ENCODE peak calls at places on chromosomes 4 and X, in five cellular contexts. V is uterus; Y is ascending aorta; M is effector memory CD4-positive, alpha-beta T cell; X is tibial nerve. C is an unnamed sample.

GRCh38 chrX:136497556-136498048 is at the start of gene HTATSF1:
- DNase-seq in V (no peak), Y (no peak), M (no peak), X (no peak), C (no peak)

GRCh38 chr4:73221734-73222133 is 36.9 kb downstream of the ANKRD17 start:
- DNase-seq in V (no peak), Y (no peak), M (no peak), X (no peak), C (no peak)

GRCh38 chrX:16892504-16893362 is 22.6 kb upstream of the RBBP7 start:
- DNase-seq in V (peak), Y (peak), M (peak), X (peak), C (peak)

GRCh38 chrX:9788908-9789307 is 2.7 kb downstream of the SHROOM2 start:
- DNase-seq in V (no peak), Y (no peak), M (no peak), X (no peak), C (no peak)

GRCh38 chrX:37785569-37785968 is 5.7 kb downstream of the CYBB start:
- DNase-seq in V (no peak), Y (no peak), M (no peak), X (no peak), C (no peak)

GRCh38 chrX:109889289-109890006 is 113.5 kb upstream of the TMEM164 start:
- DNase-seq in V (no peak), Y (no peak), M (no peak), X (no peak), C (no peak)

GRCh38 chr4:20288846-20289512 is 37.3 kb downstream of the SLIT2 start:
- DNase-seq in V (no peak), Y (no peak), M (no peak), X (no peak), C (no peak)

GRCh38 chrX:39886282-39886681 is 211.5 kb downstream of the BCOR start:
- DNase-seq in V (no peak), Y (no peak), M (no peak), X (no peak), C (peak)

GRCh38 chr4:173317003-173317402 is 17.2 kb downstream of the HMGB2 start:
- DNase-seq in V (no peak), Y (no peak), M (no peak), X (no peak), C (no peak)

GRCh38 chrX:10741496-10742048 is 121.2 kb upstream of the MID1 start:
- DNase-seq in V (no peak), Y (no peak), M (no peak), X (no peak), C (no peak)

GRCh38 chrX:19824603-19825002 is 62.8 kb downstream of the SH3KBP1 start:
- DNase-seq in V (no peak), Y (no peak), M (no peak), X (no peak), C (no peak)

GRCh38 chr4:70734168-70734954 is 12.6 kb downstream of the RUFY3 start:
- DNase-seq in V (no peak), Y (no peak), M (no peak), X (no peak), C (no peak)

GRCh38 chr4:142265946-142266345 is 580.2 kb downstream of the INPP4B start:
- DNase-seq in V (no peak), Y (no peak), M (no peak), X (no peak), C (no peak)
- H3K27ac ChIP-seq in V (no peak), Y (peak), M (peak), X (no peak), C (no peak)

GRCh38 chr4:6618386-6619115 is 21.9 kb upstream of the MRFAP1 start:
- DNase-seq in V (no peak), Y (no peak), M (no peak), X (no peak), C (no peak)
- H3K27ac ChIP-seq in V (no peak), Y (no peak), M (no peak), X (no peak), C (no peak)

GRCh38 chrX:18733273-18733672 is 25.8 kb downstream of the PPEF1 start:
- DNase-seq in V (no peak), Y (no peak), M (no peak), X (no peak), C (no peak)
- H3K27ac ChIP-seq in V (no peak), Y (no peak), M (no peak), X (no peak), C (no peak)

GRCh38 chr4:177239878-177240277 is 69.8 kb upstream of the NEIL3 start:
- DNase-seq in V (no peak), Y (no peak), M (no peak), X (no peak), C (no peak)
- H3K27ac ChIP-seq in V (no peak), Y (no peak), M (no peak), X (no peak), C (no peak)

DNA sequence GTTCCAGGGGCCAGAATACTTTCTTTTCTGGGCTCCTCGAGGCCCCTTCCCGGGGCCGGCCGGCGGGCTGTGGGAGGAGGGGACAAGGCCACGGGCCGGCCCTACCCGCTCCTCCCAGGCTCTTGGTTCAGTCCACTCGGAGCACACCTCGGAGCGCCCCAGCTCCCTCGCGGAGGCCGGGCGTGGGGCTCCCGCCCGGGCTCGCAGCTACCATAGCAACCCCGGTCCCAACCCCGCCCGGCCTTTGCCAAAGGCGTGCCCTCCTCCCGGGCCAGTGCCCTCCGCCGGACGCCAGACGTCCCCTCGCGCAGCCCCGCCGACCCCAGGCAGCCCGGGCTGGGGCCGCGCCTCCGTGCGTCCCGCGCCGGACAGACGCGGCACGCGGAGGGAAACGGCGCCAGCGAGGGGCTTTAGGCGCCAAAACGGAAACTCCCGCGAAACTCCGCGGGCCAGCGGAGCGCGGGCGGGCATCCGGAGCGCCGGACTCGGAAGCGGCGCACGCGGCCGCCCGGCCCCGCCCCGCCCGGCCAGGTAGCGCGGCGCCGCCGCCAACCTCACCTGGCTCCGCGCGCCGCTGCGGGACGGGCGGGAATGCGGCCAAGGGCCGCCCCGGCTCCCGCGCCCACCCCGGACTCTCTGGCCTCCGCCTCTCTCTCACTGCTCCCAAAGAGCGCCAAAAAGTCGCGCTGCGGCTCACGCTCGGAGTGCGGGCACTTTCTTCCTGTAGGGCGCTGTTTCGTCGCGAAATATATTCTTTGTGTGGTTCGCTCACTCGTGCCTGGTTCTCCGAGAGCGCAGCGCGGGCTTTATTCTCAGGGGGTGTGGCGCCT is 633 bp upstream of the MBNL3 start:
- DNase-seq in V (peak), Y (peak), M (peak), X (peak), C (no peak)
- H3K27ac ChIP-seq in V (peak), Y (peak), M (peak), X (peak), C (peak)

GRCh38 chr4:113243312-113243711 is 193.9 kb downstream of the ANK2 start:
- DNase-seq in V (no peak), Y (no peak), M (no peak), X (no peak), C (no peak)
- H3K27ac ChIP-seq in V (no peak), Y (no peak), M (no peak), X (no peak), C (no peak)

GRCh38 chr4:153655928-153656327 is 28.2 kb upstream of the TLR2 start:
- DNase-seq in V (no peak), Y (peak), M (no peak), X (peak), C (no peak)

GRCh38 chr4:153649572-153649991 is 34.5 kb upstream of the TLR2 start:
- DNase-seq in V (no peak), Y (no peak), M (no peak), X (no peak), C (no peak)

GRCh38 chr4:153651961-153652784 is 31.9 kb upstream of the TLR2 start:
- DNase-seq in V (no peak), Y (no peak), M (no peak), X (no peak), C (no peak)

GRCh38 chr4:153651041-153651960 is 32.8 kb upstream of the TLR2 start:
- DNase-seq in V (no peak), Y (peak), M (peak), X (peak), C (peak)

DNA sequence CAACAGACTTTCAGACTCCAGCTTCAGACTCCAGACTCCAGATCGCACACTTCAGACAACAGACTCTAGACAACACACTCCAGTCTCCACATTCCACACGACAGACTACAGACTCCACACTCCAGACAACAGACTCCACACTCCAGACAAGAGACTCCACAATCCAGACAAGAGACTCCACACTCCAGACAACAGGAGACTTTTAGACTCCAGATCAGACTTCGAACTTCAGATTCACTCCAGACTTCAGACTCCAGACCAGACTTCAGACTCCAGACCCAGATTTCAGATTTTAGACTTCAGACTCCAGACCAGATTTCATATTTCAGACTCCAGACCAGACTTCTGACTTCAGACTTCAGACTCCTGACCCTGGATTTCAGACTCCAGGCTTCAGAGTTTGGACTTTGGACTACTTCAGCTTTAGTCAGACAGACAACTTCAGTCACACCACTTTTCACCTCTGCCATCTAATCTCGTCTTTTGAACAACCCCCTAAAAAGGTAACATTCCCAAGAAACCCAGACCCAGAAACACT is 29.0 kb upstream of the TLR2 start:
- DNase-seq in V (no peak), Y (no peak), M (no peak), X (no peak), C (no peak)
- H3K27ac ChIP-seq in V (no peak), Y (peak), M (no peak), X (peak), C (peak)

GRCh38 chr4:154958121-154958520 is 177.0 kb downstream of the RBM46 start:
- DNase-seq in V (no peak), Y (no peak), M (no peak), X (no peak), C (no peak)

GRCh38 chr4:154960476-154960875 is 179.4 kb downstream of the RBM46 start:
- DNase-seq in V (no peak), Y (no peak), M (no peak), X (no peak), C (no peak)

GRCh38 chr4:154959756-154960155 is 178.7 kb downstream of the RBM46 start:
- DNase-seq in V (no peak), Y (no peak), M (no peak), X (no peak), C (no peak)

GRCh38 chr4:154961263-154961662 is 180.2 kb downstream of the RBM46 start:
- DNase-seq in V (no peak), Y (no peak), M (no peak), X (no peak), C (no peak)

GRCh38 chr4:154958621-154959358 is 177.7 kb downstream of the RBM46 start:
- DNase-seq in V (peak), Y (no peak), M (no peak), X (peak), C (peak)
- H3K27ac ChIP-seq in V (no peak), Y (no peak), M (no peak), X (no peak), C (no peak)

GRCh38 chr4:138894688-138895087 is 120.9 kb upstream of the NOCT start:
- DNase-seq in V (no peak), Y (no peak), M (no peak), X (no peak), C (no peak)

GRCh38 chr4:138899999-138900398 is 115.6 kb upstream of the NOCT start:
- DNase-seq in V (no peak), Y (no peak), M (no peak), X (no peak), C (no peak)

GRCh38 chr4:138901177-138901576 is 114.4 kb upstream of the NOCT start:
- DNase-seq in V (no peak), Y (no peak), M (no peak), X (no peak), C (no peak)

GRCh38 chr4:138897818-138898226 is 117.8 kb upstream of the NOCT start:
- DNase-seq in V (no peak), Y (no peak), M (no peak), X (no peak), C (no peak)

GRCh38 chr4:138898282-138898681 is 117.3 kb upstream of the NOCT start:
- DNase-seq in V (no peak), Y (no peak), M (no peak), X (no peak), C (peak)
- H3K27ac ChIP-seq in V (no peak), Y (no peak), M (no peak), X (no peak), C (no peak)

DNA sequence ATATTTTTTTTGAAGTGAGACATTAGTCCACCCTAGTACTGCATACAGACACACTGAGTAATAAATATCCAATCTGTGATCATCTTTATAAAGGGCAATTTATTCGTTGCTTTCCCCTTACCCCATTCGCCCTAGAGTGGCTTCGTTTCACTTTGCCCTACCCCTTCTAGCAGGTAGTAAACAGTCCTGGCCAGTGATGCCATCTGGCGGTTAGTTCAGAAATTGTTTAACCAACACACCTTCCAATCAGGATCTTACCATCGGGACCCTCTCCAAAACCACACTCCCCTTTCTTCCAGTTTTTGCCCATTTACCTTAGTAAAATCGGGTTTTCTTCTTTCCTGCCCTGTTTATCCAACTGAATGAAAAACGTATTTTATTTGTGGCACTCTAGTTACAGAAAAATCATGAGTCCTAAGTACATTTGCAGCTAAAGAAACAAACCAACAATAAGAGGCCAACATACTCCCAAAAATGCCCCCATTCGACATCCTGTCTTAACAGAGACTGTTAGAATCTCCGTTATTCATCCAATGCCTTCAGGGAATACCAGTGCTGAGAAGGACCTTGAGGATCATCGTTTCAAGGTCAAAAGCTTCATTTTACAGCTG is 2.2 kb downstream of the PPA2 start:
- DNase-seq in V (peak), Y (peak), M (peak), X (peak), C (peak)
- H3K27ac ChIP-seq in V (peak), Y (peak), M (no peak), X (peak), C (peak)